ENCODE peak calls at places on chromosomes 1 and 21, in four cellular contexts. L, O, Y and G are unnamed samples.

GRCh38 chr1:163055531-163055930 is 13.6 kb upstream of the RGS4 start:
- DNase-seq in L (no peak), O (no peak), Y (no peak), G (no peak)

GRCh38 chr1:162083273-162083672 is 13.8 kb downstream of the NOS1AP start:
- DNase-seq in L (no peak), O (no peak), Y (no peak), G (no peak)

GRCh38 chr1:225608014-225608796 is 44.7 kb downstream of the ENAH start:
- DNase-seq in L (no peak), O (no peak), Y (no peak), G (no peak)

GRCh38 chr21:38503588-38503987 is 5.3 kb upstream of the ERG start:
- DNase-seq in L (no peak), O (no peak), Y (no peak), G (peak; percentile 92)

GRCh38 chr1:163709636-163710035 is 387.9 kb downstream of the NUF2 start:
- DNase-seq in L (no peak), O (no peak), Y (no peak), G (peak; percentile 5)

GRCh38 chr1:6490181-6491075 is 1.0 kb downstream of the PLEKHG5 start:
- DNase-seq in L (peak; percentile 68), O (peak; percentile 90), Y (peak; percentile 86), G (peak; percentile 60)

GRCh38 chr1:69185378-69185777 is 382.3 kb upstream of the LRRC7 start:
- DNase-seq in L (no peak), O (no peak), Y (no peak), G (no peak)

GRCh38 chr1:150763631-150764223 is 1.9 kb downstream of the CTSS start:
- DNase-seq in L (no peak), O (no peak), Y (no peak), G (no peak)

GRCh38 chr1:116453906-116454305 is 80.9 kb downstream of the ATP1A1 start:
- DNase-seq in L (no peak), O (peak; percentile 34), Y (no peak), G (no peak)

GRCh38 chr1:22131875-22132486 is 10.9 kb downstream of the WNT4 start:
- DNase-seq in L (no peak), O (peak; percentile 82), Y (peak; percentile 85), G (no peak)

GRCh38 chr1:93588206-93588605 is 93.4 kb downstream of the BCAR3 start:
- DNase-seq in L (no peak), O (no peak), Y (no peak), G (no peak)

GRCh38 chr1:212916395-212917133 is 33.8 kb upstream of the VASH2 start:
- DNase-seq in L (peak; percentile 38), O (peak; percentile 58), Y (peak; percentile 74), G (no peak)

GRCh38 chr1:56993355-56993985 is 27.7 kb upstream of the C8B start:
- DNase-seq in L (no peak), O (no peak), Y (no peak), G (no peak)

GRCh38 chr1:56995414-56996100 is 29.7 kb upstream of the C8B start:
- DNase-seq in L (no peak), O (no peak), Y (no peak), G (no peak)

GRCh38 chr1:56992318-56993136 is 26.7 kb upstream of the C8B start:
- DNase-seq in L (no peak), O (no peak), Y (no peak), G (no peak)
- H3K4me1 ChIP-seq in L (no peaks in the 10 kb centered on the region), O (peaks cover 14% of the 10 kb centered on the region), Y (no peaks in the 10 kb centered on the region), G (no peaks in the 10 kb centered on the region)

GRCh38 chr21:43966946-43967512 is 45.1 kb upstream of the TRAPPC10 start:
- DNase-seq in L (no peak), O (no peak), Y (no peak), G (no peak)

GRCh38 chr21:43968410-43969114 is 43.5 kb upstream of the TRAPPC10 start:
- DNase-seq in L (no peak), O (no peak), Y (no peak), G (no peak)

GRCh38 chr21:43967981-43968380 is 44.1 kb upstream of the TRAPPC10 start:
- DNase-seq in L (no peak), O (no peak), Y (no peak), G (no peak)

GRCh38 chr21:43970551-43970950 is 41.6 kb upstream of the TRAPPC10 start:
- DNase-seq in L (no peak), O (no peak), Y (no peak), G (no peak)

DNA sequence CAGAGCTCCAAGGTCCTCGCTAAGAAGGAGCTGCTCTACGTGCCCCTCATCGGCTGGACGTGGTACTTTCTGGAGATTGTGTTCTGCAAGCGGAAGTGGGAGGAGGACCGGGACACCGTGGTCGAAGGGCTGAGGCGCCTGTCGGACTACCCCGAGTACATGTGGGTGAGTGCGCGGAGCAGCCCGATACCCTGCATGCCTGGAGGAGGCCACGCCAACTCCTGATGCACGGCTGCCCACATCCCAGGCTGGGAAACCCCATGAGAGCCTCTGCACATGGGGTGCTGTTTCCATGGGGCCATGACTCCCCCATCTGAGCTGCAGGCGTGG is 43.0 kb upstream of the TRAPPC10 start:
- DNase-seq in L (no peak), O (no peak), Y (no peak), G (no peak)
- H3K27ac ChIP-seq in L (no peak overlapping the region), O (no peak overlapping the region), Y (no peak overlapping the region), G (no peak overlapping the region)

GRCh38 chr1:170536924-170537551 is 5.1 kb downstream of the GORAB start:
- DNase-seq in L (no peak), O (no peak), Y (no peak), G (no peak)
- H3K4me3 ChIP-seq in L (no peak overlapping the region), O (no peak overlapping the region), Y (no peak overlapping the region), G (no peak overlapping the region)

GRCh38 chr1:231707407-231707806 is 80.8 kb downstream of the DISC1 start:
- DNase-seq in L (no peak), O (no peak), Y (no peak), G (no peak)
- H3K4me1 ChIP-seq in L (no peaks in the 10 kb centered on the region), O (no peaks in the 10 kb centered on the region), Y (no peaks in the 10 kb centered on the region), G (peaks cover 8% of the 10 kb centered on the region)

DNA sequence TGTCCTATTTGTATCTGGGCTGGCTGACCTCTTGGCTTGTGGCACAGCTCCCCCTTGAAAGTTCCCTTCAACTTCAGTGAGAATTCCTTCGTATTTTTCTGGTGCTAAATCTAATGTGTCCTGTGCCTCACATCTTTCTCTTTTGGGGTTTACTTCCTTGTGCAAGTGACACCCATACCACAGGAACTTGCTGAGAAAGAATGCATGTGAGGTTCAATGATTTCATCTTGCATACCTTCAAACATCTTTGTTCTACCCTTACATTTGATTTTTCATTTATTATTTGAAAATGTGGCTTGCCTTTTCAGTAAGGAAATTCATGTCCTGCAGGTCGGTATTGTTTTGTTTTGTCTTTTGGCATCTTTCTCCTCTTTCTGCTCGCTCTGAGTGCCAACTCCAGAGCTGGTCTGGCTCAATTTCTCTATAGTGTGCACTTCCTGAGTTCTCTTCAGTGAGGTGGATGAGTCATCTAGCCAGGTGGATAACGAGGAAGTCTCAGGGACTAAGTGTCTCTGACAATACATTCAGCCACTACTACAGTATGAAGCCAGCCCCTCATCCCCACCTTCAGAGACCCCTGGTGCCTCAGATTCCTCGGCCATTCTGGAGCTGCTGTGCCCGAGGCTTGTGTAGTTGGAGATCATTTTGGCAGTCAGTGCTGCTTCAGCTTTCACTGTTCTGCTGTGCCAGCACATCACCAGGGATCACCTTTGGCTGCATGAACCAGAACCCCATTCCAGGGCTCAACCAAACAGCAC is 59.4 kb downstream of the RIPK4 start:
- DNase-seq in L (no peak), O (no peak), Y (no peak), G (no peak)
- H3K27ac ChIP-seq in L (no peak overlapping the region), O (no peak overlapping the region), Y (no peak overlapping the region), G (no peak overlapping the region)

GRCh38 chr1:234494049-234494448 is 15.1 kb upstream of the TARBP1 start:
- DNase-seq in L (no peak), O (no peak), Y (no peak), G (no peak)
- H3K4me3 ChIP-seq in L (no peak overlapping the region), O (no peak overlapping the region), Y (no peak overlapping the region), G (no peak overlapping the region)

GRCh38 chr1:234933475-234933874 is 195.2 kb downstream of the TOMM20 start:
- DNase-seq in L (peak; percentile 52), O (no peak), Y (peak; percentile 84), G (no peak)

GRCh38 chr1:234932506-234932905 is 196.1 kb downstream of the TOMM20 start:
- DNase-seq in L (no peak), O (no peak), Y (no peak), G (no peak)

GRCh38 chr1:234931404-234931973 is 197.1 kb downstream of the TOMM20 start:
- DNase-seq in L (no peak), O (no peak), Y (no peak), G (no peak)

GRCh38 chr1:234933031-234933430 is 195.6 kb downstream of the TOMM20 start:
- DNase-seq in L (peak; percentile 57), O (no peak), Y (no peak), G (no peak)

DNA sequence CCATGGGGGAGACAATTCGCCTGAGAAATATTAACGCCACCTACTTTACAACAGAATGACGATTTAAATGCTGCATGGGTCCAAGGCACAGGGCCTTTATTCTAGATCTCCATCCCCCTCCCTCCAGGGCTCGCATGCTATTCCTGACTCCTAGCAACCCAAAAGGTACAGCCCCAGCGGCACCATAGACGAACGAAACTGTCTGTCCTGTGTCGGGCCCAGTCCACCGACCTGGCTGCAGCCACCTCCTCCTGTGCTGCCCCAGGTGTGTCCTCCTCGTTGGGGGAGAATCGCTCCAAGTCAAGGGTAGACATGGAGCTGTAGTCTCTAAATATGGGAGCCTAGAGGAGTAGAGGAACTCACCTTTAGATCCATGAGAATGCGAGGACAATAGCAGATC is 196.5 kb downstream of the TOMM20 start:
- DNase-seq in L (no peak), O (no peak), Y (no peak), G (no peak)
- H3K4me1 ChIP-seq in L (peaks cover 10% of the 10 kb centered on the region), O (peaks cover 19% of the 10 kb centered on the region), Y (peaks cover 3% of the 10 kb centered on the region), G (peaks cover 22% of the 10 kb centered on the region)